ENCODE peak calls at places on chromosome 21, in four cellular contexts. C is bronchial epithelial cell, D is cardiac muscle cell, F is suprapubic skin. N is an unnamed sample.

GRCh38 chr21:41601573-41602371 is 93.8 kb upstream of the TMPRSS2 start:
- DNase-seq in C (no peak), D (no peak), F (peak), N (no peak)

GRCh38 chr21:45539796-45540600 is 2.2 kb downstream of the SLC19A1 start:
- DNase-seq in C (no peak), D (no peak), F (peak), N (peak)

GRCh38 chr21:20040768-20041167 is 957.4 kb upstream of the NCAM2 start:
- DNase-seq in C (no peak), D (peak), F (no peak), N (no peak)

GRCh38 chr21:21146587-21147373 is 148.6 kb downstream of the NCAM2 start:
- DNase-seq in C (no peak), D (no peak), F (no peak), N (no peak)

GRCh38 chr21:37712204-37712934 is 203.9 kb downstream of the KCNJ6 start:
- DNase-seq in C (peak), D (peak), F (no peak), N (no peak)

GRCh38 chr21:36483095-36483494 is 3.2 kb upstream of the CLDN14 start:
- DNase-seq in C (no peak), D (no peak), F (no peak), N (no peak)

GRCh38 chr21:44011774-44012473 is at the start of gene TRAPPC10:
- DNase-seq in C (peak), D (peak), F (peak), N (peak)

GRCh38 chr21:33937931-33938339 is 22.3 kb upstream of the ATP5PO start:
- DNase-seq in C (no peak), D (no peak), F (no peak), N (no peak)

GRCh38 chr21:38349111-38349746 is 92.4 kb downstream of the KCNJ15 start:
- DNase-seq in C (peak), D (no peak), F (no peak), N (no peak)

GRCh38 chr21:35257413-35257812 is 208.3 kb upstream of the RUNX1 start:
- DNase-seq in C (peak), D (no peak), F (peak), N (no peak)

GRCh38 chr21:38266732-38267131 is 9.9 kb downstream of the KCNJ15 start:
- DNase-seq in C (peak), D (no peak), F (no peak), N (no peak)

GRCh38 chr21:38918629-38919346 is 113.1 kb downstream of the ETS2 start:
- DNase-seq in C (no peak), D (no peak), F (no peak), N (no peak)

GRCh38 chr21:44012474-44013379 is 618 bp downstream of the TRAPPC10 start:
- DNase-seq in C (no peak), D (peak), F (peak), N (peak)

GRCh38 chr21:35303085-35303484 is 254.0 kb upstream of the RUNX1 start:
- DNase-seq in C (peak), D (no peak), F (no peak), N (no peak)

GRCh38 chr21:16330340-16331319 is 600.8 kb downstream of the USP25 start:
- DNase-seq in C (peak), D (peak), F (no peak), N (no peak)

GRCh38 chr21:41091561-41091960 is 76.4 kb upstream of the BACE2 start:
- DNase-seq in C (no peak), D (no peak), F (no peak), N (no peak)

GRCh38 chr21:39314155-39315027 is 959 bp upstream of the BRWD1 start:
- DNase-seq in C (peak), D (peak), F (no peak), N (no peak)

GRCh38 chr21:41064325-41064724 is 103.6 kb upstream of the BACE2 start:
- DNase-seq in C (no peak), D (no peak), F (no peak), N (no peak)

GRCh38 chr21:45560106-45561021 is 18.1 kb upstream of the SLC19A1 start:
- DNase-seq in C (no peak), D (no peak), F (peak), N (peak)

GRCh38 chr21:41490330-41490729 is 17.6 kb downstream of the TMPRSS2 start:
- DNase-seq in C (no peak), D (no peak), F (no peak), N (no peak)

GRCh38 chr21:29333355-29333746 is 34.6 kb downstream of the BACH1 start:
- DNase-seq in C (no peak), D (no peak), F (no peak), N (no peak)

GRCh38 chr21:29338256-29338655 is 39.5 kb downstream of the BACH1 start:
- DNase-seq in C (no peak), D (no peak), F (no peak), N (no peak)

GRCh38 chr21:29334717-29335428 is 36.2 kb downstream of the BACH1 start:
- DNase-seq in C (no peak), D (no peak), F (no peak), N (no peak)

GRCh38 chr21:29332461-29333354 is 34.0 kb downstream of the BACH1 start:
- DNase-seq in C (peak), D (no peak), F (no peak), N (no peak)

GRCh38 chr21:29335720-29336119 is 37.0 kb downstream of the BACH1 start:
- DNase-seq in C (peak), D (no peak), F (no peak), N (no peak)
- TF ChIP-seq CTCF in C (no peak), D (no peak), F (no peak), N (peak)

DNA sequence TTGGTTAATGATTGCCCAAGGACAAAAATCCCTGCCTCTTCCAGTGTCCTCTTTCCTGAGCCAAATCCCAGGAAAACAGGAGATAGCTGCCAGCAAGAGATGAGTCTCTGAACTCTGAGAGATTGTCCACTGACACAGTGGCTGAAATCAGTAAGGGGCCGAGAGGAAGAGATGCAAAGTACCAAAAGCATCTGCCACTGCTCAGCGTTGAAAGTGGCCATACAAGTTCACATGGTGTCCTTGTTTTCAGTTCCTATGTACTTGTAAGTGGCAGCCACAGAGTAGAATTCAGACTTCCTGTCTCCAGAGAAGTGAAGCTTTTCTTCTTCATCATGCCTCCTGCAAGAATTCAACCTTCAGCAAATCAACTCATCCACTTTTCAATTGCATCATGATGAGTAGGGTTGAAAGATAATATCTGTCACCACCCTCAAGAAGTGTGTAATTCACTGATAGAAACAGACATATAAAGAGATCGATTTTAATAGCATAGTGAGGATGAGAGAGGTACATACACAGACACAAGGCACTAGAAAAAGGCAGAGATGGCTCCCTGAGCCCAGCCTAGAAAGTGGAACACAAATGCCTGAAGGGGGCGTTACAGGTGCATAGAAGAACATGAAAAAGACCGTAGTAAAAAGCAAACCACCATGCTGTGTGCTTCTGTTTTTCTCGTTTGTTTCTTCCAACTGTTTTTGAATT is 185.8 kb downstream of the MRPL39 start:
- DNase-seq in C (peak), D (peak), F (no peak), N (no peak)
- TF ChIP-seq CTCF in C (peak), D (peak), F (no peak), N (peak)

GRCh38 chr21:14070968-14071367 is 139.8 kb downstream of the LIPI start:
- DNase-seq in C (no peak), D (no peak), F (no peak), N (no peak)

GRCh38 chr21:14073615-14074014 is 137.1 kb downstream of the LIPI start:
- DNase-seq in C (no peak), D (no peak), F (no peak), N (no peak)

GRCh38 chr21:14072761-14073535 is 137.8 kb downstream of the LIPI start:
- DNase-seq in C (no peak), D (no peak), F (no peak), N (no peak)

GRCh38 chr21:14071902-14072734 is 138.6 kb downstream of the LIPI start:
- DNase-seq in C (no peak), D (no peak), F (no peak), N (no peak)

DNA sequence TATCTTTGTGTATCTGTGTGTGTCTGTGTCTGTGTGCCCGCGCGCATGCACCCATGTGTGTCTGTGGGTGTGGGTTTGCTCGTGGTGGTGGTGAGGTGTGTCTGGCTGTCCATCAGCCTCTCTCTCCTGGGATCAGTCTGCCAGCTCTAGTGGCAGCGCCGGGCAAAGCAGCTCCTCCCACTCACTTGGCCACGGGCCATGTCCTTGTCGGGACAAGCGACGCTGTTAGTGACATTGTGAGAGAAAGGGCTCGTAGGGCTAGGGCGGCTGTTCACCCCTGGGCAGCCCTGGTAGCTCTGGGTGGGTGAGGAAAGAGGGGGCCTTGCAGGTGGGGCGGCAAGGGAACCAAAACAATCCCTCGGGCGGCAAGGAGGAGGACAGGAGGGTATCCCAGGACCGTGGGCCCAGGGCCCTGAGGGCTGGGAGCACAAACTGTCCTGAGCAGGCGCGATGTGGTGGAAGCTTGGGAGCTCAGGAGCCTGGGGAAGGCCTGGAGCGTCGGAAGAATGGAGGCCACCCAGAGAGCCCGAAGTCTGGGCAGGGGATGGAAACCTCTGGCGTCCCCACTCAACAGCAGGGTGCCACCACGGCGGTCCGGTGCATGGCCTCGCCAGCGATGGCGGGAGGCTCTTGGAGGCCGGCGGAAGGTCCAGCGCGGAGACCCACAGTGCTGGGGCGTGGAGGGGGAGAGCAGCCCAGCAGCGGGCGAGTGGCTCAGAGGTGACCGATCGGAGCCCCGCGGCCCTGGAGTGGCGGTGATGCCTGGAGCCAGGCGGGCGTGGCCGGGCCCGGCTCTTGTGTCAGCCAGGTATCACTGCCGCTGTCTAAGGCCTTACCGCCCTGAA is 140.5 kb downstream of the LIPI start:
- DNase-seq in C (no peak), D (no peak), F (no peak), N (no peak)
- TF ChIP-seq CTCF in C (no peak), D (no peak), F (no peak), N (no peak)

DNA sequence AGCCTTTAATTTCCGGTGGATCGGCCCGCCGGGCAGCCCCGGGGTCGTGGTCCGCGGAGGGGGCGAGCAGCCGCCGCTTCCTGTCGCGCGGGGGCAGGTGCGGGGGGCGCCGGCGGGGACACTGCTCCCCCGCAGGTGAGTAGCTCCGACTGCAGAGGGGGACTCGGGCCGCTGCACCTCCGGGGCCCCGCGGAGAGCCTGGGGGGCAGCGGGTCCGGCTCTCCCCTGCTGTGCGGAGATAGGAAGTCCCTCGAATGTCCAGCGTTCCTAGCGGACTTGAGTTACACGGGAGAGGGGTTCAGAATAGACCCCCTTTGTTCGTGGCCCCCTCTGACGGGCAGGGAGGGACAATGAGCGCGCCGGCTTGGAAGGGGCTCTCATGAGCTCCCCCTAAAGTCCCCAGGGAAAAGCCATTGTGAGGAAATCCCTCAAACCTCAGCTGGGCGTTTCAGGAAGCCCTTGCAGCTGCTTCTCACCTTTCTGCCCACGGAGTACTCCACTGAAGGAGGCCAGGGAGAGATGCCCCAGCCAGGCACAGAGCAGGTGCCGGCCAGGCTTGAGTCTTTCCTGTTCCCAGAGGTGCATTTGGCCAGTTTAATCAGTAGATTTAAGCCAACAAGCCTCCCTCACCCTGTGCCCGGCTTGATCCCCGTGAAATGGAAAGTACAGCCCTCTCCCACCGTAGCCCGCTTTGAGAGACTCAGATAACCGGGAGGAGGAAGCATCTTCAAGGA is 925 bp downstream of the PDE9A start:
- DNase-seq in C (no peak), D (peak), F (no peak), N (peak)
- TF ChIP-seq CTCF in C (no peak), D (no peak), F (no peak), N (no peak)

N was measured in chondrocyte.